ENCODE peak calls at places on chromosomes 13 and 19, in ten cellular contexts. Y is AML-193; X is putamen; N is HTR-8/SVneo; M is mammary epithelial cell; H is activated naive CD8-positive, alpha-beta T cell treated with anti-CD3 and anti-CD28 coated beads, Interleukin-2, amount 50 U/mL, for 16 hours; A is GM12865; Q is activated CD4-positive, alpha-beta memory T cell treated with anti-CD3 and anti-CD28 coated beads, Interleukin-2, amount 10 ng/mL, durations not matched to agents 7 days and 5 days; J is fibroblast of lung; C is G401. I is an unnamed sample.

GRCh38 chr13:99320693-99321481 is 13.7 kb upstream of the GPR183 start:
- DNase-seq in X (no peak), C (no peak), Y (peak; percentile 87), N (no peak), Q (no peak), M (peak; percentile 81), J (peak; percentile 84), A (no peak), H (no peak), I (peak; percentile 93)

GRCh38 chr13:35832551-35832950 is 298.6 kb downstream of the DCLK1 start:
- DNase-seq in Q (no peak), Y (no peak), J (peak; percentile 25), M (no peak), C (no peak), N (no peak), A (no peak), X (no peak), H (no peak), I (no peak)

GRCh38 chr19:4425531-4425930 is 23.1 kb downstream of the CHAF1A start:
- DNase-seq in A (no peak), M (no peak), X (no peak), Q (no peak), Y (no peak), J (peak; percentile 77), N (no peak), H (no peak), C (no peak), I (no peak)

GRCh38 chr13:93872376-93872775 is 607.1 kb downstream of the DCT start:
- DNase-seq in A (no peak), Q (no peak), X (no peak), N (no peak), H (no peak), J (no peak), M (no peak), Y (no peak), C (no peak), I (no peak)

GRCh38 chr13:95231393-95231792 is 69.9 kb downstream of the ABCC4 start:
- DNase-seq in H (no peak), A (no peak), Y (no peak), C (no peak), M (no peak), J (no peak), X (no peak), Q (no peak), N (no peak), I (no peak)

GRCh38 chr13:73428706-73429105 is 369.9 kb downstream of the KLF5 start:
- DNase-seq in C (no peak), A (no peak), H (no peak), Y (no peak), N (no peak), X (no peak), M (peak; percentile 59), J (no peak), Q (no peak), I (no peak)

GRCh38 chr13:33355470-33355869 is 69.9 kb upstream of the STARD13 start:
- DNase-seq in Y (peak; percentile 76), Q (no peak), A (no peak), X (peak; percentile 14), J (no peak), N (no peak), M (no peak), C (peak; percentile 13), H (no peak), I (no peak)

GRCh38 chr19:28914173-28914572 is 298.8 kb downstream of the UQCRFS1 start:
- DNase-seq in H (no peak), C (no peak), N (no peak), Y (no peak), J (no peak), A (no peak), X (no peak), Q (no peak), M (no peak), I (no peak)

GRCh38 chr13:47638627-47639026 is 362.4 kb downstream of the SUCLA2 start:
- DNase-seq in H (no peak), X (no peak), C (no peak), A (no peak), M (no peak), N (no peak), Q (no peak), J (no peak), Y (no peak), I (no peak)

GRCh38 chr13:109790951-109791605 is 4.7 kb upstream of the IRS2 start:
- DNase-seq in Q (peak; percentile 40), A (no peak), H (no peak), Y (peak; percentile 99), J (peak; percentile 22), N (no peak), M (peak; percentile 35), C (peak; percentile 65), X (peak; percentile 56), I (peak; percentile 34)

GRCh38 chr19:6803036-6803404 is 30.5 kb downstream of the VAV1 start:
- DNase-seq in N (no peak), J (no peak), C (no peak), Y (no peak), H (no peak), X (no peak), M (no peak), Q (no peak), A (peak; percentile 79), I (no peak)

GRCh38 chr13:78913656-78914055 is 254.7 kb upstream of the OBI1 start:
- DNase-seq in J (no peak), A (no peak), N (no peak), H (no peak), X (no peak), C (no peak), M (no peak), Q (no peak), Y (no peak), I (no peak)

GRCh38 chr19:49339364-49340068 is 4.3 kb downstream of the CD37 start:
- DNase-seq in A (peak; percentile 89), N (no peak), M (peak; percentile 66), H (no peak), Y (no peak), C (peak; percentile 60), J (peak; percentile 91), X (peak; percentile 75), Q (no peak), I (peak; percentile 84)

GRCh38 chr19:518292-519231 is 11.3 kb downstream of the TPGS1 start:
- DNase-seq in H (peak; percentile 47), A (peak; percentile 46), M (no peak), Y (no peak), Q (peak; percentile 50), J (no peak), C (no peak), N (no peak), X (no peak), I (no peak)

GRCh38 chr13:51814825-51815650 is 11.1 kb upstream of the DHRS12 start:
- DNase-seq in H (peak; percentile 49), J (peak; percentile 28), Y (peak; percentile 82), M (peak; percentile 67), X (no peak), C (peak; percentile 71), Q (peak; percentile 82), A (peak; percentile 87), N (peak; percentile 65), I (peak; percentile 63)

GRCh38 chr13:70995338-70995737 is 871.7 kb downstream of the DACH1 start:
- DNase-seq in Y (no peak), H (no peak), A (no peak), M (no peak), X (no peak), Q (no peak), C (no peak), J (no peak), N (no peak), I (no peak)

GRCh38 chr13:30196025-30196424 is 111.3 kb downstream of the KATNAL1 start:
- DNase-seq in J (peak; percentile 72), C (peak; percentile 79), Y (no peak), X (no peak), M (no peak), H (no peak), N (peak; percentile 2), A (no peak), Q (no peak), I (peak; percentile 4)

GRCh38 chr19:45769821-45770191 is 754 bp upstream of the SIX5 start:
- DNase-seq in J (no peak), A (peak; percentile 72), M (peak; percentile 47), N (no peak), Q (no peak), H (no peak), X (peak; percentile 68), Y (no peak), C (peak; percentile 39), I (no peak)

I was measured in endothelial cell of umbilical vein.